ENCODE peak calls at places on chromosomes 11 and 22, in seven cellular contexts. W is HT1080; Z is activated CD8-positive, alpha-beta memory T cell treated with anti-CD3 and anti-CD28 coated beads, Interleukin-2, amount 50 U/mL, for 48 hours; Q is AG09309; K is aorta; L is anterior cingulate cortex; D is AG20443. B is an unnamed sample.

GRCh38 chr22:27714076-27714475 is 87.5 kb downstream of the MN1 start:
- DNase-seq in W (no peak), Z (no peak), Q (no peak), K (no peak), L (no peak), D (no peak), B (no peak)

GRCh38 chr11:119673389-119674336 is 55.3 kb downstream of the NECTIN1 start:
- DNase-seq in W (no peak), Z (peak), Q (no peak), K (no peak), L (no peak), D (no peak), B (no peak)

GRCh38 chr22:27780161-27780575 is 21.4 kb downstream of the MN1 start:
- DNase-seq in W (no peak), Z (no peak), Q (no peak), K (peak), L (no peak), D (no peak), B (no peak)

GRCh38 chr11:102868359-102868758 is 6.4 kb downstream of the MMP12 start:
- DNase-seq in W (no peak), Z (no peak), Q (peak), K (no peak), L (no peak), D (peak), B (no peak)

GRCh38 chr22:23575601-23576000 is 4.5 kb downstream of the IGLL1 start:
- DNase-seq in W (no peak), Z (no peak), Q (no peak), K (peak), L (no peak), D (no peak), B (no peak)

GRCh38 chr22:20549232-20549841 is 41.9 kb downstream of the MED15 start:
- DNase-seq in W (no peak), Z (no peak), Q (no peak), K (peak), L (no peak), D (no peak), B (peak)

GRCh38 chr11:12692238-12693074 is 18.2 kb downstream of the TEAD1 start:
- DNase-seq in W (peak), Z (no peak), Q (peak), K (peak), L (peak), D (peak), B (peak)

GRCh38 chr11:7657306-7658025 is 15.8 kb downstream of the CYB5R2 start:
- DNase-seq in W (peak), Z (no peak), Q (no peak), K (peak), L (peak), D (peak), B (peak)

GRCh38 chr22:19607198-19608113 is 83.2 kb upstream of the CLDN5 start:
- DNase-seq in W (no peak), Z (peak), Q (no peak), K (no peak), L (no peak), D (no peak), B (peak)

GRCh38 chr11:77377734-77378133 is 76.2 kb upstream of the GDPD4 start:
- DNase-seq in W (peak), Z (no peak), Q (no peak), K (no peak), L (no peak), D (no peak), B (no peak)

GRCh38 chr22:29078036-29078868 is 5.4 kb downstream of the KREMEN1 start:
- DNase-seq in W (no peak), Z (no peak), Q (no peak), K (no peak), L (no peak), D (no peak), B (no peak)

GRCh38 chr11:47786373-47786772 is 19.2 kb upstream of the FNBP4 start:
- DNase-seq in W (no peak), Z (no peak), Q (no peak), K (no peak), L (no peak), D (peak), B (no peak)

GRCh38 chr11:118909619-118910308 is 16.0 kb downstream of the BCL9L start:
- DNase-seq in W (no peak), Z (no peak), Q (no peak), K (no peak), L (no peak), D (no peak), B (no peak)

GRCh38 chr11:93489841-93490240 is 53.4 kb downstream of the SMCO4 start:
- DNase-seq in W (no peak), Z (no peak), Q (no peak), K (no peak), L (no peak), D (no peak), B (no peak)

GRCh38 chr11:43962383-43962969 is 20.0 kb downstream of the C11orf96 start:
- DNase-seq in W (no peak), Z (no peak), Q (no peak), K (no peak), L (no peak), D (no peak), B (no peak)

GRCh38 chr22:49670610-49671330 is 156.9 kb downstream of the BRD1 start:
- DNase-seq in W (no peak), Z (peak), Q (no peak), K (peak), L (no peak), D (no peak), B (no peak)

GRCh38 chr22:41976070-41976901 is 7.0 kb downstream of the SEPTIN3 start:
- DNase-seq in W (no peak), Z (peak), Q (no peak), K (no peak), L (peak), D (peak), B (peak)

GRCh38 chr11:120835601-120836228 is 188.2 kb upstream of the TBCEL start:
- DNase-seq in W (no peak), Z (peak), Q (no peak), K (no peak), L (no peak), D (no peak), B (no peak)

GRCh38 chr11:65709661-65710060 is 2.4 kb upstream of the KAT5 start:
- DNase-seq in W (no peak), Z (no peak), Q (no peak), K (peak), L (no peak), D (no peak), B (no peak)

GRCh38 chr11:32088117-32088941 is 2.5 kb upstream of the RCN1 start:
- DNase-seq in W (peak), Z (no peak), Q (peak), K (peak), L (no peak), D (peak), B (peak)

GRCh38 chr22:40240160-40240559 is 62.4 kb downstream of the TNRC6B start:
- DNase-seq in W (no peak), Z (no peak), Q (no peak), K (no peak), L (no peak), D (no peak), B (no peak)

GRCh38 chr11:85776951-85777602 is 33.9 kb downstream of the SYTL2 start:
- DNase-seq in W (peak), Z (no peak), Q (no peak), K (no peak), L (no peak), D (no peak), B (no peak)

GRCh38 chr22:20256042-20256441 is 12.1 kb downstream of the RTN4R start:
- DNase-seq in W (no peak), Z (no peak), Q (no peak), K (no peak), L (no peak), D (no peak), B (no peak)

GRCh38 chr11:116723511-116723910 is 49.3 kb downstream of the BUD13 start:
- DNase-seq in W (no peak), Z (no peak), Q (no peak), K (no peak), L (no peak), D (no peak), B (no peak)

GRCh38 chr11:65083134-65083833 is 556 bp downstream of the CDCA5 start:
- DNase-seq in W (no peak), Z (no peak), Q (no peak), K (no peak), L (no peak), D (no peak), B (no peak)

GRCh38 chr22:49929553-49929979 is 11.1 kb downstream of the CRELD2 start:
- DNase-seq in W (peak), Z (peak), Q (no peak), K (peak), L (peak), D (peak), B (no peak)

GRCh38 chr11:13384837-13385417 is 78.1 kb downstream of the BTBD10 start:
- DNase-seq in W (peak), Z (no peak), Q (peak), K (no peak), L (no peak), D (peak), B (no peak)

GRCh38 chr11:68936676-68937620 is 33.3 kb downstream of the IGHMBP2 start:
- DNase-seq in W (no peak), Z (no peak), Q (no peak), K (no peak), L (no peak), D (no peak), B (no peak)

GRCh38 chr22:46668116-46668515 is 47.9 kb downstream of the GRAMD4 start:
- DNase-seq in W (no peak), Z (no peak), Q (no peak), K (no peak), L (no peak), D (no peak), B (no peak)

GRCh38 chr11:132289590-132290256 is 919.3 kb downstream of the NTM start:
- DNase-seq in W (no peak), Z (no peak), Q (no peak), K (no peak), L (no peak), D (no peak), B (no peak)

GRCh38 chr11:72352859-72353551 is 81.3 kb downstream of the CLPB start:
- DNase-seq in W (no peak), Z (no peak), Q (peak), K (no peak), L (peak), D (peak), B (no peak)

GRCh38 chr11:117883063-117883462 is 6.6 kb upstream of the FXYD6 start:
- DNase-seq in W (no peak), Z (no peak), Q (no peak), K (no peak), L (no peak), D (no peak), B (no peak)

GRCh38 chr11:68214173-68215086 is 1.3 kb upstream of the KMT5B start:
- DNase-seq in W (no peak), Z (no peak), Q (no peak), K (peak), L (no peak), D (no peak), B (no peak)

GRCh38 chr22:44658371-44658953 is 43.5 kb upstream of the PRR5 start:
- DNase-seq in W (peak), Z (peak), Q (peak), K (no peak), L (peak), D (peak), B (peak)

GRCh38 chr22:26604368-26604767 is 13.5 kb downstream of the CRYBB1 start:
- DNase-seq in W (no peak), Z (no peak), Q (no peak), K (no peak), L (no peak), D (no peak), B (no peak)

GRCh38 chr11:10564692-10565318 is 3.7 kb downstream of the LYVE1 start:
- DNase-seq in W (no peak), Z (no peak), Q (no peak), K (no peak), L (no peak), D (peak), B (no peak)